ENCODE peak calls at places on chromosomes 13 and 19, in seven cellular contexts. P is H1, A is adrenal gland, T is neural progenitor cell, Z is LNCaP clone FGC, G is astrocyte, L is foreskin fibroblast. M is an unnamed sample.

GRCh38 chr13:32255744-32256120 is 59.4 kb downstream of the ZAR1L start:
- DNase-seq in A (no peak), L (no peak), T (no peak), G (no peak), Z (no peak), P (no peak), M (no peak)

GRCh38 chr19:55188620-55189019 is 8.5 kb upstream of the SYT5 start:
- DNase-seq in Z (no peak), P (no peak), G (no peak), L (no peak), A (no peak), T (no peak), M (no peak)

GRCh38 chr19:43651758-43652545 is 12.3 kb upstream of the CADM4 start:
- DNase-seq in A (peak), G (peak), P (peak), T (peak), Z (no peak), L (peak), M (peak)

GRCh38 chr19:3538965-3539742 is at the start of gene TEKTIP1:
- DNase-seq in L (no peak), Z (no peak), T (peak), A (no peak), P (peak), G (no peak), M (no peak)

GRCh38 chr19:33325920-33326319 is 23.6 kb upstream of the CEBPA start:
- DNase-seq in G (peak), Z (peak), L (no peak), T (no peak), P (no peak), A (no peak), M (no peak)

GRCh38 chr13:46160065-46160464 is 21.9 kb downstream of the LCP1 start:
- DNase-seq in A (no peak), P (no peak), G (no peak), Z (no peak), L (no peak), T (no peak), M (no peak)

GRCh38 chr13:50366488-50367174 is 351.4 kb downstream of the KCNRG start:
- DNase-seq in P (no peak), L (no peak), G (no peak), Z (peak), T (no peak), A (no peak), M (no peak)

GRCh38 chr19:30669329-30670010 is 297.3 kb downstream of the ZNF536 start:
- DNase-seq in G (no peak), P (peak), L (peak), T (peak), A (peak), Z (no peak), M (peak)

GRCh38 chr19:18832331-18833140 is 777 bp downstream of the UPF1 start:
- DNase-seq in A (peak), P (peak), G (no peak), L (no peak), T (peak), Z (no peak), M (peak)

GRCh38 chr13:62251734-62252133 is 836.1 kb upstream of the PCDH20 start:
- DNase-seq in P (no peak), G (no peak), L (no peak), A (no peak), Z (no peak), T (no peak), M (no peak)

GRCh38 chr13:52164989-52165388 is 5.6 kb upstream of the NEK3 start:
- DNase-seq in Z (no peak), T (no peak), A (no peak), L (no peak), G (no peak), P (no peak), M (no peak)

GRCh38 chr19:58536852-58537798 is 6.7 kb upstream of the TRIM28 start:
- DNase-seq in P (no peak), T (no peak), L (no peak), Z (no peak), G (no peak), A (no peak), M (no peak)

GRCh38 chr13:33050161-33050560 is 33.9 kb downstream of the KL start:
- DNase-seq in A (no peak), T (no peak), L (no peak), G (no peak), P (no peak), Z (no peak), M (peak)

GRCh38 chr19:39237200-39238184 is 7.3 kb downstream of the IFNL3 start:
- DNase-seq in Z (peak), A (no peak), P (no peak), L (no peak), T (no peak), G (no peak), M (peak)

GRCh38 chr13:87128006-87128405 is 543.2 kb upstream of the SLITRK5 start:
- DNase-seq in G (peak), P (no peak), T (peak), A (no peak), L (no peak), Z (no peak), M (peak)

GRCh38 chr13:79534596-79534995 is 53.6 kb downstream of the NDFIP2 start:
- DNase-seq in G (no peak), A (no peak), Z (no peak), T (no peak), P (no peak), L (no peak), M (no peak)

DNA sequence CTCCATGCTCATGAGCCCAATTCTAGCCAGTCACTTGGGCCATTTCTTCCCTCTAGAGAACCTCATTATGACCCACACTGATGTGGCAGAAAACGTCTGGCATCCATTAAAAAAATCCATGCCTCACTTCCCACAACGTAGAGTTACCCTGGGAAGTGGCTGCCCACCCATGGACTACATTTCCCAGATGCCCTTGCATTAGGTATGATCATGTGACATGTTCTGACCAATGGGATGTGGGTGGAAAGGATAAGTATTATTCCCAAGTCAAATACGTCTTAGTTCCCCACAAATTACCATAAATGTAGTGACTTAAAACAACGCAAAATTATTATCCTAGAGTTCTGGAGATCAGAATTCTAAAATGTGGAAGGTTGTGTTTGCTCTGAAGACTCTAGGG is 47.9 kb upstream of the ZNRF4 start:
- DNase-seq in P (no peak), L (no peak), Z (no peak), G (no peak), A (no peak), T (peak), M (no peak)
- TF ChIP-seq CTCF in P (no peak), L (no peak), Z (no peak), G (no peak), A (no peak), T (no peak), M (no peak)

DNA sequence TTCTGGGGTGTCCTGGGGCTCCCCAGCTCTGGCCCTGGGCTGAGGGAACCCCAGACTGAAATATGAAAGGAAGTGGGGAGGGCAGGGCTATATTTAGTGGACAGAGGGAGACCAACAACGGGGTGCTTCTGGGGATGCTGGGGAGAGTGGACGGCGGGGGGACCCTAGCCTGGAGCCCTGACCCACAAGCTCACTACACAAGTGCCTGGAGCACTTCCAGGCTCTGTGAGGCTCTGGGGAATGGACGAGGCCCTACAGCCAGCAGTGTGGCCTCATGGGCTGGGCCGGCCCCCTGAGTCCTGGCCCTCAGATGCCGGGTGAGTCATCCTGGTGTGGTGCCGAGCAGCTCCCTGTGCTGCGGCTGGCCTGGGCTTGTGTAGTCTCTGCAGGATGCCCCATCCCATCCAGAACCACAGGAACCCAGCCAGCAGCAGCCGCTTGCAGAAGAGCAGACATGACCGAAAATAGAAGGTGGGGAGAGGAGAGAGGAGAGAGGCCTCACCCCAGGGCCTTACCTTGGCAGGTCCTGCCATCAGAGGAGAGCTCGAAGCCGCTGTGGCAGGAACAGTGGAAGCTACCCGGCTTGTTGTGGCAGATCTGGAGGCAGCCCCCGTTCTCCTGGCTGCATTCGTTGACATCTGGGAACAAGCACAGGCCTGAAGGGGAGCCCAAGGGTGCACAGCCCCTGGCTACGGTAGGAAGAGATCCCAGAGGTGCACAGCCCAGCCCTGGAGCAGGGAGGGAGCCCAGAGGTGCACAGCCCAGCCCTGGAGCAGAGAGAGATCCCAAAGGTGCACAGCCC is 26.1 kb downstream of the GAS6 start:
- DNase-seq in A (peak), G (peak), T (no peak), Z (peak), L (peak), P (no peak), M (peak)
- H3K4me3 ChIP-seq in A (peak), G (peak), T (no peak), Z (peak), L (peak), P (no peak), M (peak)

DNA sequence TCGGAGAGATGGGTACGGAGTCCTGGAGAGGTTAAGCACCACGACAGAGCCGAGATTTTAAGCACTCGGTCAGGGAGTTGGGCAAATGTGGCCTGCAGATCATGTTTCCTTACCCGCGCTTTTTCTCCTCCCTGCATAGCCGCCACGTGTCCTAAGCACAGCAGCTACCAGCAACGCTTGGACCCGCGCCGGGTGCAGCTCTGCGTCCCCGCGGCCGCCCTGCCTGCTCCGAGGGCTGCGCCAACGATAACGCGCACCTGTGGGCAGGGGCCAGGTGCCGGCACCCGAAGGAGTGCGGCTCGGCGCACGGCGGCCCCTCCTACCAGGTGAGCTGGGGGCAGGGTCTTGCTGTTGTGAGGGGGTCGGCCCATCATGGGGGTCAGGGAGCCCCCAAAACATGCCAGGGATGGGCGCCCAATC is 24.8 kb upstream of the FXYD3 start:
- DNase-seq in L (no peak), Z (no peak), T (peak), P (peak), G (no peak), A (no peak), M (no peak)
- TF ChIP-seq CTCF in L (no peak), Z (no peak), T (no peak), P (no peak), G (no peak), A (no peak), M (no peak)

GRCh38 chr19:47520343-47520806 is 5.5 kb upstream of the NAPA start:
- DNase-seq in G (no peak), L (no peak), A (no peak), T (no peak), P (no peak), Z (no peak), M (no peak)
- H3K4me3 ChIP-seq in G (no peak), L (no peak), A (no peak), T (no peak), P (no peak), Z (no peak), M (no peak)

DNA sequence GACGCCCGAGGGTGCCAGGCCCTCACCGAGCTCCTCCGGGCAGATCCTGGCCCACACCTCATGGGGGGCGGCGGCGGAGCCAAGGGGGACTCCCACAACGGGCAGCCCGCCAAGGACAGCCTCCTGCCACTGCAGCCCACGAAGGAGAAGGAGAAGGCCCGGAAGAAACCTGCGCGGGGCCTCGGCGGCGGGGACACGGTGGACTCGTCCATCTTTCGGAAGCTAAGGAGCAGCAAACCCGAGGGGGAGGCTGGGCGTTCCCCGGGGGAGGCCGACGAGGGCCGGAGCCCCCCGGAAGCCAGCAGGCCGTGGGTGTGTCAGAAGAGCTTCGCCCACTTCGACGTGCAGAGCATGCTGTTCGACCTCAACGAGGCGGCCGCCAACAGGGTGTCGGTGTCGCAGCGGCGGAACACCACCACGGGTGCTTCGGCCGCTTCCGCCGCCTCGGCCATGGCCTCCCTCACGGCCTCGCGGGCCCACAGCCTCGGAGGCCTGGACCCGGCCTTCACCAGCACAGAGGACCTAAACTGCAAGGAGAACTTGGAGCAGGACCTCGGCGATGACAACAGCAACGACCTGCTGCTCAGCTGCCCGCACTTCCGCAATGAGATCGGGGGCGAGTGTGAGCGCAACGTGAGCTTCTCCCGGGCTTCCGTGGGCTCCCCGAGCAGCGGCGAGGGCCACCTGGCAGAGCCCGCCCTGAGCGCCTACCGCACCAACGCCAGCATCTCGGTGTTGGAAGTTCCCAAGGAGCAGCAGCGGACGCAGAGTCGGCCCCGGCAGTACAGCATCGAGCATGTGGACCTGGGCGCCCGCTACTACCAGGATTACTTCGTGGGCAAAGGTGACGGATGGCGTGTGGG is 141.5 kb downstream of the DPF1 start:
- DNase-seq in T (no peak), P (no peak), A (no peak), L (no peak), Z (no peak), G (no peak), M (no peak)
- TF ChIP-seq CTCF in T (no peak), P (no peak), A (no peak), L (no peak), Z (no peak), G (no peak), M (no peak)

GRCh38 chr13:26253262-26253786 is 605 bp upstream of the CDK8 start:
- DNase-seq in G (no peak), Z (no peak), T (no peak), L (no peak), P (no peak), A (no peak), M (no peak)
- H3K4me3 ChIP-seq in G (peak), Z (peak), T (peak), L (peak), P (peak), A (peak), M (peak)

GRCh38 chr19:45112111-45112827 is 19.3 kb downstream of the PPP1R37 start:
- DNase-seq in G (no peak), T (no peak), Z (no peak), A (no peak), L (no peak), P (no peak), M (no peak)
- TF ChIP-seq CTCF in G (no peak), T (peak), Z (no peak), A (no peak), L (no peak), P (no peak), M (no peak)

GRCh38 chr19:50498219-50499056 is 12.6 kb downstream of the JOSD2 start:
- DNase-seq in L (no peak), Z (no peak), P (no peak), G (no peak), T (no peak), A (no peak), M (no peak)

GRCh38 chr19:50501568-50502475 is 9.2 kb downstream of the JOSD2 start:
- DNase-seq in G (no peak), L (no peak), A (no peak), T (no peak), P (no peak), Z (no peak), M (no peak)

GRCh38 chr19:50501186-50501567 is 9.8 kb downstream of the JOSD2 start:
- DNase-seq in A (no peak), T (no peak), L (no peak), P (no peak), Z (no peak), G (no peak), M (no peak)

GRCh38 chr19:50500060-50500752 is 10.8 kb downstream of the JOSD2 start:
- DNase-seq in L (no peak), G (no peak), P (peak), T (peak), A (no peak), Z (no peak), M (no peak)

DNA sequence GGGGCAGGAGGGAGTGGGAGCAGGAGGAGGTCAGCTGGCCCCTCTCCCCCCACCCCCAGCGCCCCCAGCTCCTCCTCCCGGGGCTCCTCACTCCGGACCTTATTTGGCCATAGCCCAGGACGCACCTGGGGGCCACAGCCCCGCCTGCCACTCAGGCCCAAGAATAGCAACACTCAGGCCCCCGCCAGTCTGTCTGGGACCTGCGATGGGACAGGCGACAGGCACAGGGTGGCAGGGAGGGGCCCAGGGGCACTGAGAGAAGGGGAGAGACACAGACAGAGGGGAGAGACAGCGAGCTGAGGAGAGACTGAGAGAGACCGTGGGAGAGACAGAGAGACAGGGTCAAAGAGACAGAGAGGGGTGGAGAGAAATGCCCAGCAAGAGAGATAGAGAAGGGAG is 10.2 kb downstream of the JOSD2 start:
- DNase-seq in P (no peak), A (no peak), T (no peak), L (no peak), G (no peak), Z (no peak), M (no peak)
- H3K4me3 ChIP-seq in P (no peak), A (no peak), T (no peak), L (no peak), G (no peak), Z (no peak), M (no peak)

DNA sequence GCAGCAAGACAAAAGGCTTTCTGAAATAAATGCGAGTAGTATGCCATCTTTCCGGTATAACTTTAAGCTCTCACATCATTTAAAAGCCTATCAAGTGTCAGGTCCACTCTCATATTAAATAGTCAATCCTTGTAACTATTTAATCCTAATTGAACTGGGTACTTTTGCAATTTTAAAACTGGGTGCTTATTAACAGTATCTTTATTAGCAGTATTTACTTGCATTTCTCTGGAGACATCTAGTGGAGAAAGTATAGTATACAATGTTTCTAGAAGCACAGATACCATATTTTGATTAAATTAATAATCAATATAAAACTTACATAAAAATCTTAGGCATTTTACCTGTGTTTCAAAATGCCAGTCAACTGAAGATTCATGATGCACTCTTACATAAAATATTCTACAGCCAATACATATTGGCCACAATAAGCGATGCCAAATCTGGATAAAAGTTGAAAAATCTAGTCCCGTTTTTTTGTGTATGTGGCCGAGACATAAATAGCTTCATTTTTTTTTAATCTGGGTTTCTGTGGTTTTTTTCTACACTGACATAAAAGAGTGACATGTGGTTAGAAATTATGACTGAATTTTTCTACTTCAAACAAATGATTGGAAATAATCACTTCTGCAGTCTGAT is 4.3 kb upstream of the POSTN start:
- DNase-seq in P (no peak), Z (no peak), L (no peak), T (no peak), A (no peak), G (no peak), M (peak)
- TF ChIP-seq CTCF in P (no peak), Z (peak), L (peak), T (peak), A (peak), G (peak), M (peak)

DNA sequence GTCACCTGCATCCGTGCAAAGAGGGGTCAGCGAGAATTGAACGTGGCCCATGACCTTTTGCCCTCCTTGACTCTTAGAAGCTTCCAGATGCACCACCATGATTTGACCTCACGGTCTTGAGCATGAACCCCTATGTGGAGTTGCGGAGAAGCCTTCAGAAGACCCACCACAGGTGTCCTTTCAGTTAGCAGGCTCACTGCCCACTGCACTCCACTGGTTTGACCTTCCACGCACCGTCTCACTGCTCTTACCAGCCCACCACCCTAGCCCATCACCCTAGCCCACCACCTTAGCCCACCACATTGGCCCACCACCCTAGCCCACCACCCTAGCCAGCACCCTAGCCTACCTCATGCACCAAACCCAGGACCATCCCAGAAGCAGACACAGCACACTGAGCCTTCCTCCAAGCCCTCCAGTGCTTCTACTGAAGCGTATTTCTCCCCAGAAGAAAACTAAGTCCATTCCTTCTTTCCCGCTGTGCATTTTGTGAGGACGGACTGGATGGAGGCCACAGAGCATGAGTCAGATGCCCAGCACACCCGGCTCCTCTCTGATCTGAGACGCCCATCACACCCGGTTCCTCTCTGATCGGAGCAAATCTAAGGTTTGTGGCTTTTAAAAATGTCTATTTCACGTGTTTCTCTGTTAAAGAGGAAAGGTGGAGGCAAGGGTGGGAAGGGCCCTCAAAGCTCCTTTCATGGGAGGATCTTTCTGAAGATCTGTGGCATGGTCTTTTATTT is 45.8 kb downstream of the SOX1 start:
- DNase-seq in A (no peak), P (no peak), L (no peak), Z (no peak), G (no peak), T (no peak), M (no peak)
- H3K4me3 ChIP-seq in A (no peak), P (no peak), L (no peak), Z (no peak), G (no peak), T (no peak), M (no peak)